ENCODE peak calls at places on chromosomes 1 and 21, in seven cellular contexts. U, V, J, P, Y, T and H are unnamed samples.

GRCh38 chr1:112852276-112852675 is 103.7 kb downstream of the SLC16A1 start:
- DNase-seq in Y (no peak), P (no peak), J (no peak), U (no peak), V (no peak), T (no peak), H (no peak)

GRCh38 chr1:235997049-235997448 is 67.8 kb downstream of the NID1 start:
- DNase-seq in U (no peak), J (no peak), V (no peak), Y (no peak), T (no peak), P (no peak), H (no peak)

GRCh38 chr1:196393742-196394141 is 214.5 kb downstream of the KCNT2 start:
- DNase-seq in V (no peak), T (no peak), P (peak), Y (no peak), J (no peak), U (no peak), H (peak)

GRCh38 chr21:14259669-14260458 is 43.9 kb downstream of the RBM11 start:
- DNase-seq in P (peak), Y (no peak), V (no peak), T (no peak), J (no peak), U (no peak), H (no peak)

GRCh38 chr1:56502700-56503245 is 76.6 kb downstream of the PLPP3 start:
- DNase-seq in P (peak), V (no peak), T (no peak), Y (no peak), J (no peak), U (no peak), H (peak)

GRCh38 chr1:208349679-208350330 is 105.6 kb upstream of the PLXNA2 start:
- DNase-seq in Y (no peak), P (no peak), T (no peak), U (no peak), V (no peak), J (no peak), H (no peak)

GRCh38 chr1:38208720-38209632 is 162.4 kb upstream of the POU3F1 start:
- DNase-seq in V (no peak), P (no peak), T (no peak), U (no peak), J (no peak), Y (no peak), H (no peak)

GRCh38 chr1:10530756-10531155 is 56.0 kb downstream of the PEX14 start:
- DNase-seq in V (no peak), J (no peak), P (no peak), U (no peak), Y (no peak), T (no peak), H (no peak)

GRCh38 chr1:164653705-164654104 is 94.7 kb downstream of the PBX1 start:
- DNase-seq in J (no peak), Y (no peak), U (no peak), V (no peak), P (no peak), T (no peak), H (no peak)

GRCh38 chr1:224054611-224055010 is 59.3 kb upstream of the FBXO28 start:
- DNase-seq in J (no peak), T (no peak), Y (no peak), P (no peak), V (no peak), U (no peak), H (no peak)

GRCh38 chr1:221598122-221598521 is 143.8 kb downstream of the DUSP10 start:
- DNase-seq in T (no peak), V (no peak), J (no peak), Y (no peak), U (no peak), P (no peak), H (no peak)

GRCh38 chr1:66788231-66788939 is 12.7 kb downstream of the INSL5 start:
- DNase-seq in U (peak), Y (no peak), P (no peak), V (no peak), J (peak), T (no peak), H (no peak)

GRCh38 chr1:62437273-62437945 is 560 bp downstream of the USP1 start:
- DNase-seq in V (no peak), J (no peak), P (no peak), Y (no peak), U (peak), T (no peak), H (peak)

GRCh38 chr1:6317101-6317760 is 56.3 kb upstream of the GPR153 start:
- DNase-seq in V (no peak), T (no peak), J (no peak), P (peak), U (no peak), Y (no peak), H (no peak)

GRCh38 chr1:196178083-196178635 is 430.1 kb downstream of the KCNT2 start:
- DNase-seq in J (no peak), V (no peak), T (no peak), U (no peak), Y (no peak), P (no peak), H (no peak)

GRCh38 chr1:89538361-89538760 is 13.7 kb downstream of the LRRC8B start:
- DNase-seq in V (no peak), U (no peak), P (no peak), T (no peak), Y (no peak), J (no peak), H (no peak)

GRCh38 chr1:93827128-93827527 is 51.9 kb downstream of the DNTTIP2 start:
- DNase-seq in V (no peak), Y (no peak), U (no peak), J (no peak), P (no peak), T (no peak), H (no peak)

GRCh38 chr1:68322837-68323687 is 90.7 kb upstream of the WLS start:
- DNase-seq in Y (no peak), T (no peak), J (no peak), V (no peak), P (peak), U (no peak), H (peak)

GRCh38 chr1:203274603-203275381 is 30.5 kb upstream of the BTG2 start:
- DNase-seq in T (peak), Y (no peak), J (peak), V (no peak), U (no peak), P (no peak), H (no peak)

GRCh38 chr1:88013485-88013884 is 670.6 kb upstream of the PKN2 start:
- DNase-seq in Y (no peak), T (no peak), J (peak), V (no peak), U (no peak), P (no peak), H (no peak)

GRCh38 chr1:91846007-91846620 is 39.8 kb downstream of the TGFBR3 start:
- DNase-seq in P (peak), V (peak), Y (peak), U (no peak), T (no peak), J (no peak), H (peak)